ENCODE peak calls at places on chromosomes 3 and 15, in eight cellular contexts. Q is GM19239; C is activated naive CD8-positive, alpha-beta T cell treated with anti-CD3 and anti-CD28 coated beads, Interleukin-2, amount 50 U/mL, for 24 hours; V is GM13977; T is SW 1271; K is EL; P is gastrocnemius medialis; M is COR-L47. F is an unnamed sample.

GRCh38 chr3:72353236-72354105 is 494.8 kb downstream of the SHQ1 start:
- DNase-seq in V (no peak), K (no peak), C (no peak), T (no peak), Q (no peak), P (no peak), M (no peak), F (no peak)

GRCh38 chr3:137295336-137295735 is 337.6 kb downstream of the IL20RB start:
- DNase-seq in V (no peak), K (no peak), M (no peak), T (no peak), P (no peak), C (no peak), Q (no peak), F (no peak)

GRCh38 chr15:51621917-51622268 is 678 bp downstream of the DMXL2 start:
- DNase-seq in T (peak), C (peak), P (no peak), K (peak), V (peak), Q (no peak), M (peak), F (no peak)

GRCh38 chr15:70597056-70597603 is 166.2 kb downstream of the UACA start:
- DNase-seq in Q (no peak), K (peak), T (no peak), M (no peak), C (no peak), V (no peak), P (no peak), F (no peak)

GRCh38 chr3:62605413-62606068 is 232.2 kb upstream of the FEZF2 start:
- DNase-seq in T (no peak), K (no peak), C (no peak), Q (no peak), P (no peak), V (no peak), M (no peak), F (no peak)

GRCh38 chr15:90838544-90838943 is 29.8 kb upstream of the FURIN start:
- DNase-seq in K (no peak), C (no peak), M (no peak), Q (no peak), V (no peak), T (no peak), P (no peak), F (no peak)

GRCh38 chr15:46467041-46467440 is 832.2 kb downstream of the SQOR start:
- DNase-seq in Q (no peak), K (no peak), T (no peak), P (no peak), V (no peak), M (no peak), C (no peak), F (no peak)

GRCh38 chr15:77406846-77407245 is 13.1 kb downstream of the PEAK1 start:
- DNase-seq in V (no peak), K (no peak), P (no peak), C (no peak), T (no peak), Q (no peak), M (no peak), F (no peak)

GRCh38 chr3:169002689-169003088 is 660.8 kb downstream of the MECOM start:
- DNase-seq in P (no peak), Q (no peak), T (no peak), C (no peak), K (no peak), V (no peak), M (peak), F (no peak)

F was measured in NCI-H2029.